ENCODE peak calls at places on chromosomes 6 and 20, in six cellular contexts. J is HEK293T; Q is stomach; D is stimulated activated CD8-positive, alpha-beta memory T cell treated with anti-CD3 and anti-CD28 coated beads, Interleukin-2, amount 100 ng/mL, for 1 hour; L is memory B cell; U is stimulated activated effector memory CD8-positive, alpha-beta T cell treated with anti-CD3 and anti-CD28 coated beads, Interleukin-12 subunit alpha, Interleukin-12 subunit beta, amount 100 ng/mL, for 72 hours. H is an unnamed sample.

GRCh38 chr6:55443238-55444134 is 116.2 kb downstream of the GFRAL start:
- DNase-seq in J (no peak), Q (no peak), D (no peak), L (no peak), U (no peak), H (no peak)

GRCh38 chr20:23534801-23535593 is 33.3 kb downstream of the CST9L start:
- DNase-seq in J (no peak), Q (no peak), D (no peak), L (no peak), U (no peak), H (no peak)

GRCh38 chr6:38755874-38756273 is 40.8 kb downstream of the DNAH8 start:
- DNase-seq in J (no peak), Q (no peak), D (no peak), L (no peak), U (no peak), H (no peak)

GRCh38 chr20:1929460-1929859 is 34.3 kb downstream of the SIRPA start:
- DNase-seq in J (no peak), Q (no peak), D (no peak), L (no peak), U (no peak), H (no peak)

GRCh38 chr6:90523779-90524310 is 63.0 kb downstream of the MAP3K7 start:
- DNase-seq in J (no peak), Q (no peak), D (no peak), L (no peak), U (no peak), H (no peak)

GRCh38 chr6:44258921-44259320 is 1.6 kb upstream of the SLC35B2 start:
- DNase-seq in J (no peak), Q (no peak), D (no peak), L (no peak), U (no peak), H (no peak)

GRCh38 chr6:155894262-155894661 is 438.6 kb upstream of the NOX3 start:
- DNase-seq in J (no peak), Q (no peak), D (no peak), L (no peak), U (no peak), H (no peak)

GRCh38 chr6:11938285-11938890 is 73.7 kb upstream of the HIVEP1 start:
- DNase-seq in J (no peak), Q (no peak), D (no peak), L (no peak), U (no peak), H (no peak)

GRCh38 chr6:13868236-13868635 is 53.9 kb upstream of the MCUR1 start:
- DNase-seq in J (no peak), Q (no peak), D (no peak), L (no peak), U (no peak), H (no peak)

GRCh38 chr20:23285536-23285935 is 65.1 kb upstream of the NXT1 start:
- DNase-seq in J (no peak), Q (no peak), D (no peak), L (no peak), U (no peak), H (no peak)

GRCh38 chr6:81925201-81925600 is 172.7 kb upstream of the TENT5A start:
- DNase-seq in J (no peak), Q (no peak), D (no peak), L (no peak), U (no peak), H (no peak)

GRCh38 chr6:15675537-15676170 is 12.8 kb upstream of the DTNBP1 start:
- DNase-seq in J (no peak), Q (no peak), D (no peak), L (no peak), U (no peak), H (no peak)

GRCh38 chr6:158514176-158514575 is 45.7 kb upstream of the TMEM181 start:
- DNase-seq in J (no peak), Q (no peak), D (no peak), L (no peak), U (no peak), H (no peak)

GRCh38 chr6:16635810-16636602 is 125.3 kb downstream of the ATXN1 start:
- DNase-seq in J (no peak), Q (no peak), D (no peak), L (no peak), U (no peak), H (no peak)

GRCh38 chr20:50518270-50518721 is 8.1 kb downstream of the PTPN1 start:
- DNase-seq in J (no peak), Q (no peak), D (no peak), L (no peak), U (no peak), H (no peak)

GRCh38 chr20:3786126-3786484 is 435 bp downstream of the CENPB start:
- DNase-seq in J (peak), Q (peak), D (no peak), L (no peak), U (peak), H (no peak)

GRCh38 chr6:136927313-136927712 is 5.2 kb downstream of the SLC35D3 start:
- DNase-seq in J (peak), Q (no peak), D (no peak), L (no peak), U (no peak), H (no peak)

GRCh38 chr6:31356216-31356945 is 598 bp downstream of the HLA-B start:
- DNase-seq in J (no peak), Q (peak), D (no peak), L (peak), U (peak), H (no peak)